ENCODE peak calls at places on chromosomes 2 and 18, in four cellular contexts. V is OCI-LY7, O is ascending aorta, X is adrenal gland. L is an unnamed sample.
A peak's percentile ranks its signal among the peaks of the same experiment; 100 is the strongest.

GRCh38 chr2:71212336-71212735 is 14.6 kb downstream of the PAIP2B start:
- DNase-seq in X (no peak), V (no peak), O (no peak), L (no peak)

GRCh38 chr2:157055660-157056199 is 201.8 kb upstream of the GALNT5 start:
- DNase-seq in O (no peak), V (peak; percentile 3), X (no peak), L (no peak)

GRCh38 chr2:61178603-61179545 is 16.9 kb downstream of the C2orf74 start:
- DNase-seq in V (peak; percentile 22), O (no peak), X (no peak), L (no peak)

GRCh38 chr2:97995026-97995733 is 568 bp downstream of the TMEM131 start:
- DNase-seq in O (no peak), V (peak; percentile 86), X (peak; percentile 69), L (no peak)

GRCh38 chr2:60556441-60556997 is 3.1 kb upstream of the BCL11A start:
- DNase-seq in O (no peak), X (no peak), V (peak; percentile 41), L (no peak)

GRCh38 chr2:11012131-11012693 is 100.5 kb downstream of the KCNF1 start:
- DNase-seq in O (no peak), X (no peak), V (no peak), L (no peak)

GRCh38 chr2:190910341-190911136 is 29.9 kb downstream of the GLS start:
- DNase-seq in X (no peak), V (no peak), O (no peak), L (peak; percentile 60)

GRCh38 chr2:88058226-88058625 is 2.6 kb upstream of the KRCC1 start:
- DNase-seq in V (no peak), O (no peak), X (no peak), L (no peak)

GRCh38 chr2:215828528-215829184 is 184.7 kb downstream of the MREG start:
- DNase-seq in V (peak; percentile 64), X (peak; percentile 78), O (peak; percentile 72), L (peak; percentile 47)

GRCh38 chr2:40957508-40957907 is 505.6 kb upstream of the SLC8A1 start:
- DNase-seq in X (no peak), V (peak; percentile 59), O (no peak), L (no peak)

GRCh38 chr18:28109781-28110460 is 67.0 kb downstream of the CDH2 start:
- DNase-seq in V (no peak), X (no peak), O (no peak), L (no peak)

GRCh38 chr2:210537021-210537650 is 19.3 kb upstream of the CPS1 start:
- DNase-seq in O (no peak), V (no peak), X (no peak), L (no peak)
- H3K9me3 ChIP-seq in O (no peaks in the 10 kb centered on the region), V (no peaks in the 10 kb centered on the region), X (no peaks in the 10 kb centered on the region), L (no peaks in the 10 kb centered on the region)

DNA sequence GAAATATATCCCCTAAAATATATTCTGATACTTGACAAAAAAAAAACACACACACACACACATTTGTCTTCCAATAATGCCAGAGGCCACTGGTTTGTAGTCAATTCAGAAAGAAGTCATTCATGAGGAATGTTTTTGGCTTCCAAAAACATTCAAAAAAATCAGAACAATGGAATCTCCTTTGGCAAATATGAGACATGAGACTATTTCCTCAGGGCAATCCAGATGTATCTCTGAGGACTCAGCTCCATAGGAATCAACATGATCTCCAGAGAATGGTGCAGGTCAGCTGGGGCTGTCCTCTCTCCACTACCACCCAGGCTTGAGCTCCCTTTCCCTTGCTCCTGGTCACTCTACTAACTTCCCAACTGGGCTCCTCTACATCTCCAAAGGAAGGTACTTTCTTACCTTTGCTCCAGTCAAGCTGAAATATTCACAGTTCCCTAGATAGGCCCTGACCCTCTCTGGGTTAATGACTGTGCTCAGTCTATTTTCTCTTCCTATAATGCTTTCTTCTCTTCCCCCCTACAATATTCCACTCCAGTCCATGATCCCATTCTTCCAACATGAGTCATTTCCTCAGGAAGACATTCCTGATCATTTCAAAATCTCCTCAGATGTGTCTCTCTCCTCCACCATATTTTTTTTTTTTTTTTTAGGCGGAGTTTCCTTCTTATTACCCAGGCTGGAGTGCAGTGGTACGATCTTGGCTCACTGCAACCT is 145.3 kb downstream of the C1D start:
- DNase-seq in X (no peak), V (no peak), O (no peak), L (peak; percentile 56)
- H3K27ac ChIP-seq in X (no peak overlapping the region), V (no peak overlapping the region), O (peak overlapping the region; percentile 91), L (peak overlapping the region; percentile 99)

DNA sequence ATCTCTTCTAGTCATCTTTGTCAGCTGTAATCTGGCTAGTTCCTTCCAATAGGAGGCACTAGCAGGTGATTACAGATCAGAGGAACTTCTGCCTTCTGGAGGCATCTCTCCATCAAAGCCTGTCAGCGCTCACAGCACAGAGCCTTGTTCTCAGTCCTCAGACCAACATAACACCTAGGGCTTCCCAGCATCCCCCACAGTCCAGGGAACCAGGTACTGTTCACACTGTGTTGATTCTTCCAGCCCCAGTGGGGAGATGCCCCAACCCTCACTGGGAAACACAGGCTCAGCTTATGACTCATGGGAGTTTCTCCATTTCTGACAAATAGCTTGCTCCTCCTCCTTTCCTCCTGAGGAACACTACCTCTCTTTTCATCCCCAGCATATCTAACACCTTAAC is 601.7 kb downstream of the CBLN2 start:
- DNase-seq in O (no peak), V (no peak), X (no peak), L (no peak)
- H3K9me3 ChIP-seq in O (no peaks in the 10 kb centered on the region), V (no peaks in the 10 kb centered on the region), X (no peaks in the 10 kb centered on the region), L (no peaks in the 10 kb centered on the region)

GRCh38 chr18:27007880-27008279 is 142.4 kb upstream of the AQP4 start:
- DNase-seq in V (no peak), O (no peak), X (no peak), L (no peak)

GRCh38 chr18:27009293-27009692 is 143.8 kb upstream of the AQP4 start:
- DNase-seq in V (no peak), X (no peak), O (no peak), L (no peak)

GRCh38 chr18:27005589-27005988 is 140.1 kb upstream of the AQP4 start:
- DNase-seq in X (no peak), V (peak; percentile 49), O (no peak), L (no peak)

GRCh38 chr18:27004056-27004829 is 138.7 kb upstream of the AQP4 start:
- DNase-seq in O (no peak), V (peak; percentile 37), X (no peak), L (peak; percentile 4)

DNA sequence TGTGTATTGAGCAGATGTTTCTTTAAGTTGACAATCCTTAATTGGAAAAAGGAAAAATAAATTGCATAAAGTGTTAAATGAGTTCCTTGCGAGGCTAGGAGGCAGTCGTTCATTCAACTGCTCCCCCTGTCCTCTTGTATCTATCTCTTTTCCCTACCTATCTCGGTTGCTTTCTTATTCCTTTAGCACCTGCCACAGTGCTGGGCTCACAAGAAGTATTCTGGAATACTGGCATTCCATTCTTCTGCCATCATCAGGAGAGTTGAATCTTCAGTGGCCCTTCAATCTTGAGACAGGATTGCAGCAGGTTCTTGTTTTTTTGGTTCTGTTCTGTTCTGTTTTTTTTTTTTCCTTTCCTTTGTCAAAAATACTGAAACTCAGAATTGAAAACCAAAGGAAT is 143.1 kb upstream of the AQP4 start:
- DNase-seq in X (no peak), O (no peak), V (no peak), L (no peak)
- H3K27ac ChIP-seq in X (no peak overlapping the region), O (no peak overlapping the region), V (no peak overlapping the region), L (no peak overlapping the region)

GRCh38 chr18:78819926-78820834 is 159.4 kb upstream of the SALL3 start:
- DNase-seq in X (no peak), O (no peak), V (no peak), L (no peak)
- H3K9me3 ChIP-seq in X (no peaks in the 10 kb centered on the region), O (no peaks in the 10 kb centered on the region), V (no peaks in the 10 kb centered on the region), L (peaks cover 8% of the 10 kb centered on the region)

GRCh38 chr2:168718622-168719021 is 83.8 kb upstream of the NOSTRIN start:
- DNase-seq in V (no peak), O (no peak), X (no peak), L (no peak)
- H3K27ac ChIP-seq in V (no peak overlapping the region), O (no peak overlapping the region), X (no peak overlapping the region), L (no peak overlapping the region)

GRCh38 chr2:180394305-180394704 is 387.2 kb upstream of the CWC22 start:
- DNase-seq in X (no peak), V (no peak), O (no peak), L (no peak)
- H3K9me3 ChIP-seq in X (no peaks in the 10 kb centered on the region), V (no peaks in the 10 kb centered on the region), O (peaks cover 18% of the 10 kb centered on the region), L (peaks cover 15% of the 10 kb centered on the region)

DNA sequence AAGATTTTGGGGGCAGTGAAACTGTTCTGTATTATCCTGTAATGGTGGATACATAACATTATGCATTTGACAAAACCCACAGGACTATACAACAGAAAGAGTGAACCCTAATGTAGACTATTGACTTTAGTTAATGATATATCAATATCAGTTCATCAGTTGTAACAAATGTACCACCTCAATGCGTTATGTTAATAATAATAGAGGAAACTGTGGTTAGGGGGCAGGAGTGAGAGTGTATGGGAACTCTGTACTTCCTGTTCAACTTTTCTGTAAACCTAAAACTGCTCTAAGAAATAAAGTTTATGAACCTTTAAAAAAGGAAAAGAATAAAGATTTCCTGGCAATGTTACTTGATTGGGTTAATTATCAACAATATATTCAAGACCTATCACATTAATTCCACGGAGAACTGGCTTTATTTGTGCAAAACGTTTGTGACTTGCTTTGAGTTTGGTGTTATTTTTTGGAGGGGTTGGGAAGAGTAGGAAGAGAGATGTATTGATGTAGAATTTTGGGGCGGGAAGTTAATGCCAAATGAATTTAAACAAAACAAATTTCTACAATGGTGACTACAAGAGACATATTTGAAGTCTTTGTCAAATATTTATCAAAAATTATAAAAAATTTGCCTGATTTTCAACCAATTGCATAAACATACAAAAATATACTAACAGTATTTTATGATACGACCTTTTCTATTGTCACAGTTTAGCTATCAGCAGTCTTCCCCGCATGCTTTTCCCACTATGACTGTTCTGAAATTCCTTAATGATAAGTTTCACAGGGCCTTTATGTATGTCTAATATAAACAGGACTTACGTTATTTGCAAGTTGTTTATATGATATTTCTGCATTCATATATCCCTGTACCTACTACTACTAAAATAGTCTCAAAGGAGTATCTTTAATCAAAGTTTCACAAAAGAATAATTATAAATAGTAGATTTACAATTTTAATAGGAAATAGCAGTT is 2.1 kb upstream of the RTN4 start:
- DNase-seq in V (peak; percentile 40), X (no peak), O (no peak), L (no peak)
- H3K27ac ChIP-seq in V (peak overlapping the region; percentile 89), X (no peak overlapping the region), O (peak overlapping the region; percentile 95), L (peak overlapping the region; percentile 99)

GRCh38 chr18:78711316-78711715 is 268.3 kb upstream of the SALL3 start:
- DNase-seq in X (no peak), V (no peak), O (no peak), L (no peak)
- H3K9me3 ChIP-seq in X (no peaks in the 10 kb centered on the region), V (no peaks in the 10 kb centered on the region), O (peaks cover 3% of the 10 kb centered on the region), L (no peaks in the 10 kb centered on the region)

GRCh38 chr18:46461993-46462392 is 195.0 kb downstream of the LOXHD1 start:
- DNase-seq in O (no peak), V (no peak), X (peak; percentile 25), L (no peak)

GRCh38 chr18:46460754-46461153 is 196.3 kb downstream of the LOXHD1 start:
- DNase-seq in O (no peak), V (no peak), X (peak; percentile 27), L (no peak)

GRCh38 chr18:46464926-46465655 is 191.9 kb downstream of the LOXHD1 start:
- DNase-seq in V (no peak), X (peak; percentile 11), O (no peak), L (no peak)

GRCh38 chr18:46459789-46460455 is 197.1 kb downstream of the LOXHD1 start:
- DNase-seq in X (peak; percentile 15), V (no peak), O (no peak), L (no peak)

GRCh38 chr18:46462523-46462922 is 194.5 kb downstream of the LOXHD1 start:
- DNase-seq in O (no peak), V (no peak), X (no peak), L (no peak)
- H3K27ac ChIP-seq in O (no peak overlapping the region), V (no peak overlapping the region), X (no peak overlapping the region), L (no peak overlapping the region)